ENCODE peak calls at places on chromosomes 11 and 22, in five cellular contexts. X is A549, F is mammary epithelial cell, W is HepG2, E is neural progenitor cell. V is an unnamed sample.

GRCh38 chr11:66559141-66559861 is 9.1 kb downstream of the CTSF start:
- DNase-seq in X (no peak), F (no peak), W (no peak), E (no peak), V (no peak)

GRCh38 chr11:1994121-1994520 is 3.5 kb downstream of the H19 start:
- DNase-seq in E (no peak), W (no peak), F (no peak), X (no peak), V (no peak)

GRCh38 chr11:101061606-101062005 is 68.0 kb downstream of the PGR start:
- DNase-seq in X (no peak), W (no peak), F (no peak), E (no peak), V (no peak)

GRCh38 chr22:38713921-38714320 is 8.2 kb downstream of the GTPBP1 start:
- DNase-seq in X (no peak), W (no peak), E (no peak), F (no peak), V (no peak)

GRCh38 chr11:111983187-111983986 is 41.8 kb upstream of the DLAT start:
- DNase-seq in W (peak), F (no peak), X (no peak), E (peak), V (peak)

GRCh38 chr11:95996621-95997020 is 72.7 kb upstream of the MTMR2 start:
- DNase-seq in E (no peak), W (no peak), F (no peak), X (no peak), V (no peak)

GRCh38 chr11:37264783-37265182 is 666.7 kb upstream of the RAG2 start:
- DNase-seq in F (peak), X (no peak), W (no peak), E (no peak), V (no peak)

GRCh38 chr22:31241936-31242335 is 29.8 kb downstream of the LIMK2 start:
- DNase-seq in E (no peak), W (no peak), X (no peak), F (no peak), V (peak)

GRCh38 chr11:37449146-37449545 is 851.1 kb upstream of the RAG2 start:
- DNase-seq in F (peak), W (no peak), E (peak), X (no peak), V (peak)

GRCh38 chr11:64263021-64263946 is 12.0 kb downstream of the PLCB3 start:
- DNase-seq in X (no peak), F (peak), E (peak), W (no peak), V (peak)

GRCh38 chr11:78101073-78101472 is 21.4 kb upstream of the NDUFC2 start:
- DNase-seq in E (no peak), X (no peak), W (peak), F (no peak), V (no peak)

GRCh38 chr22:44746061-44746789 is 6.2 kb upstream of the ARHGAP8 start:
- DNase-seq in X (no peak), F (no peak), W (no peak), E (no peak), V (no peak)

GRCh38 chr11:19183641-19184040 is 18.1 kb downstream of the CSRP3 start:
- DNase-seq in F (no peak), W (no peak), X (no peak), E (no peak), V (no peak)

GRCh38 chr11:84408946-84409411 is 1122.8 kb upstream of the CCDC90B start:
- DNase-seq in W (no peak), F (peak), E (peak), X (no peak), V (no peak)

GRCh38 chr11:71215372-71215965 is 36.9 kb downstream of the SHANK2 start:
- DNase-seq in F (no peak), E (no peak), W (no peak), X (no peak), V (no peak)

GRCh38 chr11:106523921-106524320 is 446.5 kb downstream of the AASDHPPT start:
- DNase-seq in E (no peak), X (no peak), F (no peak), W (no peak), V (no peak)

GRCh38 chr22:50608996-50609395 is 8.4 kb downstream of the MAPK8IP2 start:
- DNase-seq in E (no peak), W (no peak), X (no peak), F (no peak), V (no peak)

GRCh38 chr11:1782831-1783724 is 19.4 kb upstream of the CTSD start:
- DNase-seq in X (no peak), W (no peak), F (no peak), E (no peak), V (peak)

GRCh38 chr11:76135491-76135890 is 70.8 kb downstream of the WNT11 start:
- DNase-seq in X (no peak), F (no peak), W (no peak), E (no peak), V (no peak)

GRCh38 chr11:102552447-102553200 is 22.1 kb upstream of the MMP7 start:
- DNase-seq in W (peak), F (peak), X (peak), E (no peak), V (peak)

GRCh38 chr11:8917157-8917820 is 6.3 kb downstream of the AKIP1 start:
- DNase-seq in X (no peak), F (peak), E (peak), W (peak), V (no peak)

GRCh38 chr22:35821654-35822053 is 104.0 kb downstream of the APOL5 start:
- DNase-seq in E (no peak), F (no peak), X (no peak), W (peak), V (no peak)

GRCh38 chr11:119284344-119285157 is 32.4 kb downstream of the MCAM start:
- DNase-seq in F (peak), E (peak), X (peak), W (peak), V (no peak)

GRCh38 chr11:12053606-12054361 is 45.4 kb upstream of the DKK3 start:
- DNase-seq in E (no peak), X (no peak), W (no peak), F (no peak), V (no peak)

DNA sequence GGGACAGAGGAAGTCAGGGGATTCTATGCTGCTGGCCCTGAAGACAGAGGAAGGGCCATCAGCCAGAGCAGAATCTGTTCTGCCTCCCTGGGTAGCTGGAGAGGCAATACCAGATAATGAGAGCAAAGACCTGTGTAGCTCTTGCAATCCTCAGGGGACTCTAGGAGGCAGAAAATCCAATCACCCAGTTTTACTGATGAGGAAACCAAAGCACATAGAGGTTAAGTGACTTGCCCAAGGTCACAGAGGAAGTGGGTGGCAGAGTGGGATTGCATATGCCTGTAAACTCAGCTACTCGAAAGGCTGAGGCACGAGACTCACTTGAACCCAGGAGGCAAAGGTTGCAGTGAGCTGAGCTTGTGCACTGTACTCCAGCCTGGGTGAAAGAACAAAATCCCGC is 55.1 kb downstream of the CELSR1 start:
- DNase-seq in X (no peak), W (no peak), E (no peak), F (no peak), V (no peak)
- TF ChIP-seq CTCF in X (no peak), W (no peak), E (no peak), F (no peak), V (no peak)

GRCh38 chr11:126153999-126154398 is 57.5 kb downstream of the RPUSD4 start:
- DNase-seq in E (peak), W (no peak), F (no peak), X (no peak), V (peak)
- H3K4me2 ChIP-seq in E (peak), W (no peak), F (no peak), X (no peak), V (peak)

DNA sequence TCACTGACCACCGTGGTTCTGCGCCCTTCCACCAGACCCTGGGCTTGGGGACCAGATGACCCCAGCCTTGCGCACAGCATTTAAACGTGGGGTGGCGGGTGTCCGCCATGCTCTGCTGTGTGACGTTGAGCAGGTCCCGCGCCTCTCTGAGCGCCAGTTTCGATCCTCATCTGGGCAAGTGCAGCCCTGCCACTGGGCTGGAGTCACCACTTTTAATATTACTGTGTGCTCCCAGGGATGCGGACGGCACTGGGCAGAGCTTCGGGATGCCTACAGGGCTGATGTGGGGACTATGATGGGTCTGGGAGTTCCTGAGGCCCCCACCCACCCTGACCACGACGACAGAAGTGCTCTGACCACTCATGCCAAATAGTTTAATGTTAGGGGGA is 1.2 kb upstream of the NUDT8 start:
- DNase-seq in W (no peak), E (no peak), F (no peak), X (no peak), V (no peak)
- TF ChIP-seq CTCF in W (no peak), E (no peak), F (no peak), X (no peak), V (peak)

DNA sequence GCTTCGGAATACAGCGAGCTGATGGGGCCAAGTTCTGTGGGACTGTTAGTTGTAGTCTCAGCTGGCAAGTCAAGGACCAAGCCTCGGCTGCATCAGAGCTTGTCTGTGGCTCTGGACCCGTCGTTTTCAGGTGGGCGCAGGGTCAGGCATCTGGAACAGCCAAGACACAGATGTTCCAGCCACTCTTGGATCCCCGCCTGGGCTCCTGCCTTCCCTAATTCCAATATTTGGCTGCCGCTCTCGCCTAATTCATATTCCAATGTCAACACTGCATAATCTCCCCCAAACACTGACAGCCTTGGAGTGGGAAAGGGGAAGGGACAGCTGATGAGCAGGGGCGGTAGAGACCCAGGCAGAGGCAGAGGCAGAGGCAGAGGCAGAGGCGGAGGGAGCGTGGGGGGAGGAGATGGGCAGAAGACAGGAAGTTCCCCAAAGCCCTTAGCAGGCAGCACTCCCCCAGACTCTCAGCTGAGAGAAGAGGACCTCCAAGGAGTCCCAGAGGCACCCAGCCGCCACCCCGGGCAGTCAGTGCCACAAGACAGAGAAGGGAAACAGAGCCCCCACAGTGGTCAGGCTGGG is 49.6 kb upstream of the SLC35C1 start:
- DNase-seq in W (no peak), E (no peak), X (no peak), F (no peak), V (no peak)
- H3K4me2 ChIP-seq in W (no peak), E (no peak), X (no peak), F (no peak), V (no peak)

GRCh38 chr11:20397281-20397680 is 9.8 kb downstream of the PRMT3 start:
- DNase-seq in F (peak), E (peak), W (peak), X (peak), V (no peak)
- TF ChIP-seq CTCF in F (peak), E (peak), W (peak), X (peak), V (peak)

GRCh38 chr22:47000256-47000655 is 237.8 kb downstream of the TBC1D22A start:
- DNase-seq in W (no peak), X (no peak), E (no peak), F (no peak), V (no peak)
- H3K4me2 ChIP-seq in W (no peak), X (no peak), E (no peak), F (no peak), V (no peak)

GRCh38 chr22:22823126-22823804 is 64.4 kb upstream of the IGLL5 start:
- DNase-seq in X (no peak), F (no peak), W (no peak), E (no peak), V (no peak)
- TF ChIP-seq CTCF in X (no peak), F (no peak), W (no peak), E (no peak), V (no peak)

GRCh38 chr11:113674397-113674685 is 31.8 kb downstream of the TMPRSS5 start:
- DNase-seq in X (no peak), F (no peak), E (no peak), W (no peak), V (no peak)
- H3K4me2 ChIP-seq in X (no peak), F (peak), E (no peak), W (no peak), V (no peak)

V was measured in PC-9.